ENCODE peak calls at places on chromosomes 11 and 22, in seven cellular contexts. One of them, this sample, is unnamed.

GRCh38 chr11:70834277-70834940 is 418.0 kb downstream of the SHANK2 start:
- DNase-seq in AG09309: no peak
- DNase-seq in body of pancreas: no peak
- DNase-seq in thoracic aorta: no peak
- DNase-seq in choroid plexus epithelial cell: no peak
- DNase-seq in mucosa of descending colon: no peak
- DNase-seq in upper lobe of left lung: no peak
- DNase-seq in this sample: no peak

GRCh38 chr11:10581481-10582019 is 13.1 kb upstream of the LYVE1 start:
- DNase-seq in AG09309: no peak
- DNase-seq in body of pancreas: peak; percentile 12
- DNase-seq in thoracic aorta: no peak
- DNase-seq in choroid plexus epithelial cell: peak; percentile 47
- DNase-seq in mucosa of descending colon: no peak
- DNase-seq in upper lobe of left lung: no peak
- DNase-seq in this sample: no peak

GRCh38 chr11:124891390-124891861 is 6.2 kb downstream of the ROBO4 start:
- DNase-seq in AG09309: no peak
- DNase-seq in body of pancreas: no peak
- DNase-seq in thoracic aorta: no peak
- DNase-seq in choroid plexus epithelial cell: no peak
- DNase-seq in mucosa of descending colon: no peak
- DNase-seq in upper lobe of left lung: no peak
- DNase-seq in this sample: no peak

GRCh38 chr22:48432721-48433518 is 1394.8 kb downstream of the BRD1 start:
- DNase-seq in AG09309: no peak
- DNase-seq in body of pancreas: no peak
- DNase-seq in thoracic aorta: no peak
- DNase-seq in choroid plexus epithelial cell: no peak
- DNase-seq in mucosa of descending colon: no peak
- DNase-seq in upper lobe of left lung: no peak
- DNase-seq in this sample: no peak

GRCh38 chr11:75325713-75326438 is 25.6 kb downstream of the ARRB1 start:
- DNase-seq in AG09309: peak; percentile 62
- DNase-seq in body of pancreas: peak; percentile 85
- DNase-seq in thoracic aorta: peak; percentile 56
- DNase-seq in choroid plexus epithelial cell: peak; percentile 94
- DNase-seq in mucosa of descending colon: peak; percentile 54
- DNase-seq in upper lobe of left lung: no peak
- DNase-seq in this sample: no peak

GRCh38 chr11:14566331-14567063 is 46.3 kb upstream of the PSMA1 start:
- DNase-seq in AG09309: no peak
- DNase-seq in body of pancreas: no peak
- DNase-seq in thoracic aorta: no peak
- DNase-seq in choroid plexus epithelial cell: no peak
- DNase-seq in mucosa of descending colon: no peak
- DNase-seq in upper lobe of left lung: no peak
- DNase-seq in this sample: no peak

GRCh38 chr11:26947379-26947844 is 46.5 kb upstream of the FIBIN start:
- DNase-seq in AG09309: peak; percentile 100
- DNase-seq in body of pancreas: peak; percentile 15
- DNase-seq in thoracic aorta: peak; percentile 14
- DNase-seq in choroid plexus epithelial cell: peak; percentile 100
- DNase-seq in mucosa of descending colon: no peak
- DNase-seq in upper lobe of left lung: no peak
- DNase-seq in this sample: peak; percentile 5

GRCh38 chr11:109939176-109939810 is 153.9 kb upstream of the ZC3H12C start:
- DNase-seq in AG09309: peak; percentile 65
- DNase-seq in body of pancreas: peak; percentile 58
- DNase-seq in thoracic aorta: no peak
- DNase-seq in choroid plexus epithelial cell: peak; percentile 93
- DNase-seq in mucosa of descending colon: no peak
- DNase-seq in upper lobe of left lung: no peak
- DNase-seq in this sample: peak; percentile 28

GRCh38 chr11:43547411-43547718 is 133.2 kb upstream of the HSD17B12 start:
- DNase-seq in AG09309: no peak
- DNase-seq in body of pancreas: peak; percentile 25
- DNase-seq in thoracic aorta: no peak
- DNase-seq in choroid plexus epithelial cell: no peak
- DNase-seq in mucosa of descending colon: no peak
- DNase-seq in upper lobe of left lung: peak; percentile 71
- DNase-seq in this sample: no peak

GRCh38 chr11:41431784-41432183 is 27.7 kb downstream of the LRRC4C start:
- DNase-seq in AG09309: no peak
- DNase-seq in body of pancreas: no peak
- DNase-seq in thoracic aorta: no peak
- DNase-seq in choroid plexus epithelial cell: peak; percentile 12
- DNase-seq in mucosa of descending colon: no peak
- DNase-seq in upper lobe of left lung: no peak
- DNase-seq in this sample: no peak

GRCh38 chr11:82722236-82722635 is 11.4 kb downstream of the FAM181B start:
- DNase-seq in AG09309: peak; percentile 21
- DNase-seq in body of pancreas: no peak
- DNase-seq in thoracic aorta: no peak
- DNase-seq in choroid plexus epithelial cell: no peak
- DNase-seq in mucosa of descending colon: no peak
- DNase-seq in upper lobe of left lung: no peak
- DNase-seq in this sample: no peak

GRCh38 chr11:116311141-116311540 is 461.6 kb downstream of the BUD13 start:
- DNase-seq in AG09309: no peak
- DNase-seq in body of pancreas: no peak
- DNase-seq in thoracic aorta: no peak
- DNase-seq in choroid plexus epithelial cell: no peak
- DNase-seq in mucosa of descending colon: no peak
- DNase-seq in upper lobe of left lung: no peak
- DNase-seq in this sample: no peak

GRCh38 chr22:41022470-41023298 is 69.7 kb upstream of the EP300 start:
- DNase-seq in AG09309: peak; percentile 21
- DNase-seq in body of pancreas: peak; percentile 94
- DNase-seq in thoracic aorta: peak; percentile 43
- DNase-seq in choroid plexus epithelial cell: peak; percentile 84
- DNase-seq in mucosa of descending colon: peak; percentile 96
- DNase-seq in upper lobe of left lung: peak; percentile 99
- DNase-seq in this sample: peak; percentile 94

GRCh38 chr22:30005213-30005857 is 74.9 kb upstream of the HORMAD2 start:
- DNase-seq in AG09309: no peak
- DNase-seq in body of pancreas: peak; percentile 67
- DNase-seq in thoracic aorta: peak; percentile 36
- DNase-seq in choroid plexus epithelial cell: peak; percentile 82
- DNase-seq in mucosa of descending colon: peak; percentile 85
- DNase-seq in upper lobe of left lung: no peak
- DNase-seq in this sample: peak; percentile 79

GRCh38 chr11:72307439-72307838 is 63.5 kb upstream of the PHOX2A start:
- DNase-seq in AG09309: no peak
- DNase-seq in body of pancreas: no peak
- DNase-seq in thoracic aorta: no peak
- DNase-seq in choroid plexus epithelial cell: no peak
- DNase-seq in mucosa of descending colon: no peak
- DNase-seq in upper lobe of left lung: no peak
- DNase-seq in this sample: no peak

GRCh38 chr11:122756417-122756816 is 81.9 kb upstream of the CRTAM start:
- DNase-seq in AG09309: no peak
- DNase-seq in body of pancreas: no peak
- DNase-seq in thoracic aorta: no peak
- DNase-seq in choroid plexus epithelial cell: no peak
- DNase-seq in mucosa of descending colon: peak; percentile 42
- DNase-seq in upper lobe of left lung: no peak
- DNase-seq in this sample: peak; percentile 48

GRCh38 chr11:45296085-45296484 is 9.9 kb upstream of the SYT13 start:
- DNase-seq in AG09309: no peak
- DNase-seq in body of pancreas: no peak
- DNase-seq in thoracic aorta: no peak
- DNase-seq in choroid plexus epithelial cell: no peak
- DNase-seq in mucosa of descending colon: no peak
- DNase-seq in upper lobe of left lung: no peak
- DNase-seq in this sample: no peak

GRCh38 chr11:33970984-33971466 is 79.1 kb upstream of the LMO2 start:
- DNase-seq in AG09309: peak; percentile 10
- DNase-seq in body of pancreas: peak; percentile 42
- DNase-seq in thoracic aorta: peak; percentile 4
- DNase-seq in choroid plexus epithelial cell: peak; percentile 80
- DNase-seq in mucosa of descending colon: no peak
- DNase-seq in upper lobe of left lung: no peak
- DNase-seq in this sample: peak; percentile 73

GRCh38 chr11:15841898-15842297 is 514.4 kb downstream of the SOX6 start:
- DNase-seq in AG09309: no peak
- DNase-seq in body of pancreas: no peak
- DNase-seq in thoracic aorta: no peak
- DNase-seq in choroid plexus epithelial cell: no peak
- DNase-seq in mucosa of descending colon: peak; percentile 40
- DNase-seq in upper lobe of left lung: no peak
- DNase-seq in this sample: peak; percentile 56

GRCh38 chr11:94958118-94958517 is 15.2 kb downstream of the CWC15 start:
- DNase-seq in AG09309: no peak
- DNase-seq in body of pancreas: no peak
- DNase-seq in thoracic aorta: no peak
- DNase-seq in choroid plexus epithelial cell: peak; percentile 78
- DNase-seq in mucosa of descending colon: no peak
- DNase-seq in upper lobe of left lung: no peak
- DNase-seq in this sample: no peak

GRCh38 chr22:49006207-49007012 is 821.3 kb downstream of the BRD1 start:
- DNase-seq in AG09309: no peak
- DNase-seq in body of pancreas: no peak
- DNase-seq in thoracic aorta: no peak
- DNase-seq in choroid plexus epithelial cell: no peak
- DNase-seq in mucosa of descending colon: no peak
- DNase-seq in upper lobe of left lung: no peak
- DNase-seq in this sample: no peak

GRCh38 chr11:86182976-86183584 is 61.5 kb upstream of the EED start:
- DNase-seq in AG09309: no peak
- DNase-seq in body of pancreas: no peak
- DNase-seq in thoracic aorta: no peak
- DNase-seq in choroid plexus epithelial cell: peak; percentile 32
- DNase-seq in mucosa of descending colon: peak; percentile 62
- DNase-seq in upper lobe of left lung: no peak
- DNase-seq in this sample: peak; percentile 89

GRCh38 chr11:46273511-46274205 is 3.8 kb upstream of the CREB3L1 start:
- DNase-seq in AG09309: no peak
- DNase-seq in body of pancreas: peak; percentile 87
- DNase-seq in thoracic aorta: no peak
- DNase-seq in choroid plexus epithelial cell: peak; percentile 83
- DNase-seq in mucosa of descending colon: peak; percentile 69
- DNase-seq in upper lobe of left lung: no peak
- DNase-seq in this sample: peak; percentile 87

GRCh38 chr11:44316388-44317240 is 6.7 kb upstream of the ALX4 start:
- DNase-seq in AG09309: no peak
- DNase-seq in body of pancreas: no peak
- DNase-seq in thoracic aorta: no peak
- DNase-seq in choroid plexus epithelial cell: no peak
- DNase-seq in mucosa of descending colon: no peak
- DNase-seq in upper lobe of left lung: peak; percentile 88
- DNase-seq in this sample: peak; percentile 19

GRCh38 chr11:287821-288327 is 1.1 kb upstream of the PGGHG start:
- DNase-seq in AG09309: no peak
- DNase-seq in body of pancreas: no peak
- DNase-seq in thoracic aorta: no peak
- DNase-seq in choroid plexus epithelial cell: no peak
- DNase-seq in mucosa of descending colon: peak; percentile 56
- DNase-seq in upper lobe of left lung: peak; percentile 87
- DNase-seq in this sample: peak; percentile 86

GRCh38 chr22:35376728-35377472 is 4.0 kb upstream of the HMOX1 start:
- DNase-seq in AG09309: peak; percentile 93
- DNase-seq in body of pancreas: peak; percentile 94
- DNase-seq in thoracic aorta: peak; percentile 92
- DNase-seq in choroid plexus epithelial cell: peak; percentile 99
- DNase-seq in mucosa of descending colon: peak; percentile 89
- DNase-seq in upper lobe of left lung: no peak
- DNase-seq in this sample: peak; percentile 93

GRCh38 chr11:70212227-70212811 is 9.2 kb downstream of the FADD start:
- DNase-seq in AG09309: no peak
- DNase-seq in body of pancreas: no peak
- DNase-seq in thoracic aorta: no peak
- DNase-seq in choroid plexus epithelial cell: peak; percentile 37
- DNase-seq in mucosa of descending colon: peak; percentile 60
- DNase-seq in upper lobe of left lung: peak; percentile 43
- DNase-seq in this sample: peak; percentile 85

GRCh38 chr22:27149886-27150529 is 492.6 kb downstream of the MIAT start:
- DNase-seq in AG09309: peak; percentile 3
- DNase-seq in body of pancreas: no peak
- DNase-seq in thoracic aorta: no peak
- DNase-seq in choroid plexus epithelial cell: peak; percentile 38
- DNase-seq in mucosa of descending colon: no peak
- DNase-seq in upper lobe of left lung: no peak
- DNase-seq in this sample: no peak

DNA sequence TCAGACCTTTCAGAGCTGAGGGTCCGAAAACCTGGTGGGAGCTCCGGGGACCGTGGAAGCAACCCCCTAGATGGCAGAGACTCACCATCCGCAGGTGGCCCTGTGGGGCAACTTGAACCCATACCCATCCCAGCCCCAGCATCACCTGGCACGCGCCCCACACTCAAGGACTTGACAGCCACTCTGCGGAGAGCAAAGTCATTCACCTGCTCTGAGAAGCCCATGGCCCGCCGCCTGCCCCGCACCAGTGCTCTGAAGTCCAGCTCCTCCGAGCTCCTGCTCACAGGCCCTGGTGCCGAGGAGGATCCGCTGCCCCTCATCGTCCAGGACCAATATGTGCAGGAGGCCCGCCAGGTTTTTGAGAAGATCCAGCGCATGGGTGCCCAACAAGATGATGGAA is 2.0 kb downstream of the ARHGEF17 start:
- DNase-seq in AG09309: no peak
- DNase-seq in body of pancreas: no peak
- DNase-seq in thoracic aorta: no peak
- DNase-seq in choroid plexus epithelial cell: no peak
- DNase-seq in mucosa of descending colon: peak; percentile 43
- DNase-seq in upper lobe of left lung: peak; percentile 76
- DNase-seq in this sample: no peak
- H3K4me3 ChIP-seq in AG09309: peak overlapping the region; percentile 47
- H3K4me3 ChIP-seq in body of pancreas: no peak overlapping the region
- H3K4me3 ChIP-seq in thoracic aorta: peak overlapping the region; percentile 81
- H3K4me3 ChIP-seq in choroid plexus epithelial cell: peak overlapping the region; percentile 81
- H3K4me3 ChIP-seq in mucosa of descending colon: no peak overlapping the region
- H3K4me3 ChIP-seq in upper lobe of left lung: peak overlapping the region; percentile 66
- H3K4me3 ChIP-seq in this sample: no peak overlapping the region

GRCh38 chr11:118216621-118217526 is 7.9 kb downstream of the JAML start:
- DNase-seq in AG09309: no peak
- DNase-seq in body of pancreas: no peak
- DNase-seq in thoracic aorta: no peak
- DNase-seq in choroid plexus epithelial cell: no peak
- DNase-seq in mucosa of descending colon: no peak
- DNase-seq in upper lobe of left lung: no peak
- DNase-seq in this sample: no peak
- H3K4me3 ChIP-seq in AG09309: no peak overlapping the region
- H3K4me3 ChIP-seq in body of pancreas: no peak overlapping the region
- H3K4me3 ChIP-seq in thoracic aorta: peak overlapping the region; percentile 11
- H3K4me3 ChIP-seq in choroid plexus epithelial cell: no peak overlapping the region
- H3K4me3 ChIP-seq in mucosa of descending colon: no peak overlapping the region
- H3K4me3 ChIP-seq in upper lobe of left lung: no peak overlapping the region
- H3K4me3 ChIP-seq in this sample: no peak overlapping the region

GRCh38 chr22:31734512-31734911 is 15.4 kb downstream of the PRR14L start:
- DNase-seq in AG09309: no peak
- DNase-seq in body of pancreas: no peak
- DNase-seq in thoracic aorta: no peak
- DNase-seq in choroid plexus epithelial cell: peak; percentile 87
- DNase-seq in mucosa of descending colon: no peak
- DNase-seq in upper lobe of left lung: no peak
- DNase-seq in this sample: peak; percentile 33
- H3K4me3 ChIP-seq in AG09309: no peak overlapping the region
- H3K4me3 ChIP-seq in body of pancreas: no peak overlapping the region
- H3K4me3 ChIP-seq in thoracic aorta: no peak overlapping the region
- H3K4me3 ChIP-seq in choroid plexus epithelial cell: no peak overlapping the region
- H3K4me3 ChIP-seq in mucosa of descending colon: no peak overlapping the region
- H3K4me3 ChIP-seq in upper lobe of left lung: no peak overlapping the region
- H3K4me3 ChIP-seq in this sample: no peak overlapping the region

GRCh38 chr22:39316440-39317083 is 2.9 kb downstream of the RPL3 start:
- DNase-seq in AG09309: peak; percentile 91
- DNase-seq in body of pancreas: peak; percentile 87
- DNase-seq in thoracic aorta: no peak
- DNase-seq in choroid plexus epithelial cell: peak; percentile 97
- DNase-seq in mucosa of descending colon: peak; percentile 71
- DNase-seq in upper lobe of left lung: no peak
- DNase-seq in this sample: peak; percentile 82
- H3K4me3 ChIP-seq in AG09309: peak overlapping the region; percentile 55
- H3K4me3 ChIP-seq in body of pancreas: no peak overlapping the region
- H3K4me3 ChIP-seq in thoracic aorta: peak overlapping the region; percentile 45
- H3K4me3 ChIP-seq in choroid plexus epithelial cell: peak overlapping the region; percentile 90
- H3K4me3 ChIP-seq in mucosa of descending colon: no peak overlapping the region
- H3K4me3 ChIP-seq in upper lobe of left lung: peak overlapping the region; percentile 92
- H3K4me3 ChIP-seq in this sample: no peak overlapping the region

This sample was measured in small intestine.